ENCODE peak calls at places on chromosomes 13 and 19, in nine cellular contexts. One of them, this sample, is unnamed.

GRCh38 chr19:54281008-54281728 is at the start of gene LILRB2:
- DNase-seq in H1: no peak
- DNase-seq in stomach: no peak
- DNase-seq in esophagus muscularis mucosa: no peak
- DNase-seq in upper lobe of left lung: no peak
- DNase-seq in endothelial cell of umbilical vein: no peak
- DNase-seq in HCT116: no peak
- DNase-seq in breast epithelium: no peak
- DNase-seq in GM12878: no peak
- DNase-seq in this sample: peak; percentile 44

GRCh38 chr19:17929056-17929455 is 3.8 kb upstream of the CCDC124 start:
- DNase-seq in breast epithelium: no peak
- DNase-seq in GM12878: peak; percentile 65
- DNase-seq in H1: no peak
- DNase-seq in HCT116: no peak
- DNase-seq in stomach: no peak
- DNase-seq in esophagus muscularis mucosa: no peak
- DNase-seq in upper lobe of left lung: no peak
- DNase-seq in endothelial cell of umbilical vein: no peak
- DNase-seq in this sample: no peak

GRCh38 chr13:43153436-43154082 is 130.2 kb downstream of the DNAJC15 start:
- DNase-seq in endothelial cell of umbilical vein: no peak
- DNase-seq in GM12878: no peak
- DNase-seq in stomach: no peak
- DNase-seq in breast epithelium: no peak
- DNase-seq in esophagus muscularis mucosa: peak; percentile 83
- DNase-seq in upper lobe of left lung: no peak
- DNase-seq in H1: no peak
- DNase-seq in HCT116: no peak
- DNase-seq in this sample: no peak

GRCh38 chr13:72390909-72391308 is 336.5 kb downstream of the MZT1 start:
- DNase-seq in GM12878: no peak
- DNase-seq in breast epithelium: peak; percentile 22
- DNase-seq in stomach: no peak
- DNase-seq in esophagus muscularis mucosa: no peak
- DNase-seq in HCT116: peak; percentile 48
- DNase-seq in H1: no peak
- DNase-seq in upper lobe of left lung: no peak
- DNase-seq in endothelial cell of umbilical vein: no peak
- DNase-seq in this sample: no peak

GRCh38 chr19:43574424-43575155 is 737 bp downstream of the XRCC1 start:
- DNase-seq in esophagus muscularis mucosa: no peak
- DNase-seq in breast epithelium: no peak
- DNase-seq in endothelial cell of umbilical vein: peak; percentile 73
- DNase-seq in upper lobe of left lung: no peak
- DNase-seq in GM12878: no peak
- DNase-seq in HCT116: no peak
- DNase-seq in H1: no peak
- DNase-seq in stomach: no peak
- DNase-seq in this sample: no peak

GRCh38 chr19:6730153-6730804 is 7.1 kb downstream of the GPR108 start:
- DNase-seq in stomach: peak; percentile 92
- DNase-seq in H1: peak; percentile 91
- DNase-seq in upper lobe of left lung: peak; percentile 97
- DNase-seq in esophagus muscularis mucosa: peak; percentile 93
- DNase-seq in HCT116: no peak
- DNase-seq in breast epithelium: no peak
- DNase-seq in GM12878: no peak
- DNase-seq in endothelial cell of umbilical vein: no peak
- DNase-seq in this sample: peak; percentile 86

GRCh38 chr13:40682449-40683240 is 16.2 kb upstream of the FOXO1 start:
- DNase-seq in endothelial cell of umbilical vein: peak; percentile 63
- DNase-seq in GM12878: no peak
- DNase-seq in upper lobe of left lung: no peak
- DNase-seq in esophagus muscularis mucosa: no peak
- DNase-seq in H1: no peak
- DNase-seq in HCT116: no peak
- DNase-seq in stomach: no peak
- DNase-seq in breast epithelium: no peak
- DNase-seq in this sample: no peak

GRCh38 chr13:51501592-51502205 is 48.9 kb upstream of the INTS6 start:
- DNase-seq in HCT116: no peak
- DNase-seq in endothelial cell of umbilical vein: no peak
- DNase-seq in GM12878: no peak
- DNase-seq in H1: no peak
- DNase-seq in esophagus muscularis mucosa: no peak
- DNase-seq in upper lobe of left lung: no peak
- DNase-seq in stomach: no peak
- DNase-seq in breast epithelium: no peak
- DNase-seq in this sample: no peak

GRCh38 chr19:18852634-18853033 is 20.9 kb downstream of the UPF1 start:
- DNase-seq in endothelial cell of umbilical vein: no peak
- DNase-seq in esophagus muscularis mucosa: no peak
- DNase-seq in breast epithelium: no peak
- DNase-seq in H1: no peak
- DNase-seq in GM12878: no peak
- DNase-seq in stomach: no peak
- DNase-seq in HCT116: no peak
- DNase-seq in upper lobe of left lung: peak; percentile 63
- DNase-seq in this sample: no peak

GRCh38 chr19:40154121-40154680 is 37.0 kb upstream of the MAP3K10 start:
- DNase-seq in esophagus muscularis mucosa: no peak
- DNase-seq in HCT116: no peak
- DNase-seq in GM12878: no peak
- DNase-seq in H1: no peak
- DNase-seq in endothelial cell of umbilical vein: no peak
- DNase-seq in breast epithelium: no peak
- DNase-seq in upper lobe of left lung: no peak
- DNase-seq in stomach: no peak
- DNase-seq in this sample: no peak

GRCh38 chr13:92849381-92849780 is 377.2 kb upstream of the GPC6 start:
- DNase-seq in upper lobe of left lung: no peak
- DNase-seq in esophagus muscularis mucosa: no peak
- DNase-seq in GM12878: no peak
- DNase-seq in stomach: no peak
- DNase-seq in breast epithelium: no peak
- DNase-seq in H1: no peak
- DNase-seq in endothelial cell of umbilical vein: no peak
- DNase-seq in HCT116: no peak
- DNase-seq in this sample: no peak

GRCh38 chr13:111178417-111178816 is 63.3 kb downstream of the ARHGEF7 start:
- DNase-seq in stomach: no peak
- DNase-seq in esophagus muscularis mucosa: no peak
- DNase-seq in upper lobe of left lung: no peak
- DNase-seq in endothelial cell of umbilical vein: no peak
- DNase-seq in HCT116: no peak
- DNase-seq in breast epithelium: no peak
- DNase-seq in GM12878: no peak
- DNase-seq in H1: no peak
- DNase-seq in this sample: no peak
- H3K4me1 ChIP-seq in stomach: peaks cover 54% of the 10 kb centered on the region
- H3K4me1 ChIP-seq in esophagus muscularis mucosa: peaks cover 36% of the 10 kb centered on the region
- H3K4me1 ChIP-seq in upper lobe of left lung: peaks cover 17% of the 10 kb centered on the region
- H3K4me1 ChIP-seq in endothelial cell of umbilical vein: peaks cover 25% of the 10 kb centered on the region
- H3K4me1 ChIP-seq in HCT116: no peaks in the 10 kb centered on the region
- H3K4me1 ChIP-seq in breast epithelium: peaks cover 6% of the 10 kb centered on the region
- H3K4me1 ChIP-seq in GM12878: peaks cover 35% of the 10 kb centered on the region
- H3K4me1 ChIP-seq in H1: peaks cover 4% of the 10 kb centered on the region
- H3K4me1 ChIP-seq in this sample: peaks cover 32% of the 10 kb centered on the region

GRCh38 chr13:66689037-66689619 is 541.0 kb downstream of the PCDH9 start:
- DNase-seq in esophagus muscularis mucosa: no peak
- DNase-seq in GM12878: no peak
- DNase-seq in stomach: no peak
- DNase-seq in breast epithelium: no peak
- DNase-seq in H1: no peak
- DNase-seq in endothelial cell of umbilical vein: peak; percentile 10
- DNase-seq in upper lobe of left lung: no peak
- DNase-seq in HCT116: no peak
- DNase-seq in this sample: no peak
- TF ChIP-seq POLR2AphosphoS5 in esophagus muscularis mucosa: no peak
- TF ChIP-seq POLR2AphosphoS5 in GM12878: no peak
- TF ChIP-seq POLR2AphosphoS5 in stomach: no peak
- TF ChIP-seq POLR2AphosphoS5 in breast epithelium: no peak
- TF ChIP-seq POLR2AphosphoS5 in H1: no peak
- TF ChIP-seq POLR2AphosphoS5 in endothelial cell of umbilical vein: no peak
- TF ChIP-seq POLR2AphosphoS5 in upper lobe of left lung: no peak
- TF ChIP-seq POLR2AphosphoS5 in HCT116: no peak
- TF ChIP-seq POLR2AphosphoS5 in this sample: no peak

DNA sequence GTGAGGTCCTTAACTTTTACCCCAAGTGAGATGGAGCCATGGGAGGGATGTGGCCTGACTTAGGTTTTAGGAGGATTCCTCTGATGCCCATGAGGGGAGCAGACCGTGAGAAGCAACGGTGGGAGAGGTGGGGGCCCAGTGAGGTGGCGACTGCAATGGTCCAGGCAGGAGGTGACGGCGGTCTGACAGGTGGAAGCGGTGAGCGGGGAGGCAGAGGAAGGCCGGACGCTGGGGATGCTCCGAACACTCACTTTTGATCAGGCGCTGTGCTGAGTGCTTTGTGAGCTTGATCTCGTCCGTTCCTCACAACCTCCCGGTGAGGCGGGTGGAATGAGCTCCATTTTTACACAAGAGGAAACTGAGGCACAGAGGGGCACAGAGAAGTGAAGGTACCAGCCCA is 11.6 kb downstream of the NOVA2 start:
- DNase-seq in stomach: no peak
- DNase-seq in upper lobe of left lung: peak; percentile 43
- DNase-seq in endothelial cell of umbilical vein: no peak
- DNase-seq in H1: no peak
- DNase-seq in HCT116: no peak
- DNase-seq in GM12878: no peak
- DNase-seq in esophagus muscularis mucosa: no peak
- DNase-seq in breast epithelium: no peak
- DNase-seq in this sample: no peak
- H3K4me1 ChIP-seq in stomach: no peaks in the 10 kb centered on the region
- H3K4me1 ChIP-seq in upper lobe of left lung: peaks cover 22% of the 10 kb centered on the region
- H3K4me1 ChIP-seq in endothelial cell of umbilical vein: peaks cover 15% of the 10 kb centered on the region
- H3K4me1 ChIP-seq in H1: peaks cover 3% of the 10 kb centered on the region
- H3K4me1 ChIP-seq in HCT116: no peaks in the 10 kb centered on the region
- H3K4me1 ChIP-seq in GM12878: no peaks in the 10 kb centered on the region
- H3K4me1 ChIP-seq in esophagus muscularis mucosa: peaks cover 12% of the 10 kb centered on the region
- H3K4me1 ChIP-seq in breast epithelium: no peaks in the 10 kb centered on the region
- H3K4me1 ChIP-seq in this sample: no peaks in the 10 kb centered on the region

DNA sequence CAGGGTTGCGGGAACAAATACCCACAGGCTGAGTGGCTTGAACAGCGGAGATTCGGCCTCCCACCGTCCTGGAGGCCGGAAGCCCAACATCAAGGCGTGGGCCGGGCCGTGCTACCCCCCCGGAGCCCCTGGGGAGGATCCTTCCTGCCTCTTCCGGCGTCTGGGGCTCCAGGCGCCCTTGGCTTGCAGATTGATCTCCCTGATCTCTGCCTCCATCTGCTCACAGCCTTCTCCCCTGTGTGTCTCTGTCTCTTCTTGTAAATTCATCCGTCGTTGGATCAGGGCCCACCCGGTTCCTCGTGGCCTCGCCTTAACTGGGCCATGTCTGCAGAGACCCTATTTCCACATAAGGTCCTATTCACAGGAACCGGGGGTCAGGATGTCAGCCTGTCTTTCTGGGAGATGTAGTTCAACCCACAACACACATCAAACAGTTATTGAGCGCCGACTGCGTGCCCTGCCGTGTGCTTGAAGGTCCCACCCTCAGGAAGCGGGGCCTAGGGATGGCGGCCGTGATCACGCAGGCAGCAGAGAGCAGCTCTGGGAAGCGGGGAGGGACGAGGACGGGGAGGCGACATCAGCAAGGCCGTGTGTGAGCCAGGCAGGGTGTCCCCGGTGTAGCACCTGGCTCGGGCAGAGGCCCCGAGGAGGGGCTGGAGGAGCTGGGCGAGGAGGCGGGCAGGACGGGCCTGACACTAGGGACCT is 21.3 kb downstream of the HCN2 start:
- DNase-seq in esophagus muscularis mucosa: no peak
- DNase-seq in stomach: peak; percentile 38
- DNase-seq in breast epithelium: no peak
- DNase-seq in HCT116: no peak
- DNase-seq in GM12878: no peak
- DNase-seq in H1: no peak
- DNase-seq in endothelial cell of umbilical vein: no peak
- DNase-seq in upper lobe of left lung: peak; percentile 84
- DNase-seq in this sample: no peak
- TF ChIP-seq POLR2AphosphoS5 in esophagus muscularis mucosa: no peak
- TF ChIP-seq POLR2AphosphoS5 in stomach: no peak
- TF ChIP-seq POLR2AphosphoS5 in breast epithelium: no peak
- TF ChIP-seq POLR2AphosphoS5 in HCT116: no peak
- TF ChIP-seq POLR2AphosphoS5 in GM12878: no peak
- TF ChIP-seq POLR2AphosphoS5 in H1: no peak
- TF ChIP-seq POLR2AphosphoS5 in endothelial cell of umbilical vein: no peak
- TF ChIP-seq POLR2AphosphoS5 in upper lobe of left lung: peak; percentile 11
- TF ChIP-seq POLR2AphosphoS5 in this sample: no peak

GRCh38 chr19:2233601-2234280 is 2.4 kb downstream of the PLEKHJ1 start:
- DNase-seq in HCT116: no peak
- DNase-seq in upper lobe of left lung: peak; percentile 78
- DNase-seq in esophagus muscularis mucosa: no peak
- DNase-seq in GM12878: no peak
- DNase-seq in breast epithelium: no peak
- DNase-seq in endothelial cell of umbilical vein: no peak
- DNase-seq in H1: no peak
- DNase-seq in stomach: no peak
- DNase-seq in this sample: no peak

GRCh38 chr19:2236285-2237050 is at the start of the genes PLEKHJ1 and SF3A2:
- DNase-seq in H1: peak; percentile 99
- DNase-seq in endothelial cell of umbilical vein: peak; percentile 99
- DNase-seq in breast epithelium: peak; percentile 97
- DNase-seq in upper lobe of left lung: peak; percentile 99
- DNase-seq in GM12878: peak; percentile 93
- DNase-seq in esophagus muscularis mucosa: peak; percentile 99
- DNase-seq in HCT116: peak; percentile 94
- DNase-seq in stomach: peak; percentile 97
- DNase-seq in this sample: peak; percentile 99

GRCh38 chr19:2235396-2236284 is 489 bp downstream of the PLEKHJ1 start:
- DNase-seq in esophagus muscularis mucosa: no peak
- DNase-seq in stomach: peak; percentile 79
- DNase-seq in H1: peak; percentile 62
- DNase-seq in upper lobe of left lung: no peak
- DNase-seq in GM12878: no peak
- DNase-seq in breast epithelium: peak; percentile 32
- DNase-seq in HCT116: no peak
- DNase-seq in endothelial cell of umbilical vein: no peak
- DNase-seq in this sample: no peak

GRCh38 chr19:2237051-2237868 is 636 bp downstream of the SF3A2 start:
- DNase-seq in upper lobe of left lung: no peak
- DNase-seq in esophagus muscularis mucosa: no peak
- DNase-seq in H1: no peak
- DNase-seq in stomach: no peak
- DNase-seq in endothelial cell of umbilical vein: no peak
- DNase-seq in HCT116: no peak
- DNase-seq in breast epithelium: no peak
- DNase-seq in GM12878: no peak
- DNase-seq in this sample: no peak

GRCh38 chr19:2235026-2235395 is 1.1 kb downstream of the PLEKHJ1 start:
- DNase-seq in stomach: no peak
- DNase-seq in breast epithelium: no peak
- DNase-seq in upper lobe of left lung: no peak
- DNase-seq in GM12878: no peak
- DNase-seq in endothelial cell of umbilical vein: no peak
- DNase-seq in H1: no peak
- DNase-seq in esophagus muscularis mucosa: no peak
- DNase-seq in HCT116: no peak
- DNase-seq in this sample: no peak
- H3K4me1 ChIP-seq in stomach: peaks cover 74% of the 10 kb centered on the region
- H3K4me1 ChIP-seq in breast epithelium: peaks cover 24% of the 10 kb centered on the region
- H3K4me1 ChIP-seq in upper lobe of left lung: peaks cover 42% of the 10 kb centered on the region
- H3K4me1 ChIP-seq in GM12878: peaks cover 24% of the 10 kb centered on the region
- H3K4me1 ChIP-seq in endothelial cell of umbilical vein: peaks cover 27% of the 10 kb centered on the region
- H3K4me1 ChIP-seq in H1: peaks cover 15% of the 10 kb centered on the region
- H3K4me1 ChIP-seq in esophagus muscularis mucosa: peaks cover 51% of the 10 kb centered on the region
- H3K4me1 ChIP-seq in HCT116: peaks cover 17% of the 10 kb centered on the region
- H3K4me1 ChIP-seq in this sample: peaks cover 45% of the 10 kb centered on the region

GRCh38 chr13:30796833-30797601 is 61.7 kb downstream of the ALOX5AP start:
- DNase-seq in upper lobe of left lung: no peak
- DNase-seq in HCT116: no peak
- DNase-seq in breast epithelium: peak; percentile 82
- DNase-seq in H1: no peak
- DNase-seq in GM12878: no peak
- DNase-seq in esophagus muscularis mucosa: no peak
- DNase-seq in stomach: no peak
- DNase-seq in endothelial cell of umbilical vein: peak; percentile 25
- DNase-seq in this sample: peak; percentile 62
- TF ChIP-seq POLR2AphosphoS5 in upper lobe of left lung: no peak
- TF ChIP-seq POLR2AphosphoS5 in HCT116: no peak
- TF ChIP-seq POLR2AphosphoS5 in breast epithelium: no peak
- TF ChIP-seq POLR2AphosphoS5 in H1: no peak
- TF ChIP-seq POLR2AphosphoS5 in GM12878: no peak
- TF ChIP-seq POLR2AphosphoS5 in esophagus muscularis mucosa: no peak
- TF ChIP-seq POLR2AphosphoS5 in stomach: no peak
- TF ChIP-seq POLR2AphosphoS5 in endothelial cell of umbilical vein: no peak
- TF ChIP-seq POLR2AphosphoS5 in this sample: no peak

This sample was measured in sigmoid colon.